ENCODE peak calls at places on chromosomes 4 and X, in four cellular contexts. U is CD8-positive, alpha-beta T cell; D is AG04450; W is body of pancreas. Y is an unnamed sample. For H3K27me3 and H3K9me3, the result is how much of the 10 kb centered on the place peaks cover.

GRCh38 chrX:101595739-101596419 is 21.9 kb downstream of the ARMCX6 start:
- DNase-seq in U (no peak), D (peak), W (peak), Y (peak)

GRCh38 chr4:53962516-53963225 is 101.7 kb downstream of the CHIC2 start:
- DNase-seq in U (no peak), D (peak), W (no peak), Y (no peak)

GRCh38 chr4:83320548-83320947 is 14.1 kb downstream of the HPSE start:
- DNase-seq in U (no peak), D (no peak), W (peak), Y (peak)

GRCh38 chrX:42149786-42150185 is 226.4 kb upstream of the CASK start:
- DNase-seq in U (no peak), D (no peak), W (no peak), Y (no peak)

GRCh38 chr4:68074397-68074796 is 55.3 kb downstream of the TMPRSS11F start:
- DNase-seq in U (no peak), D (no peak), W (no peak), Y (no peak)

GRCh38 chr4:45350438-45350837 is 624.1 kb upstream of the GNPDA2 start:
- DNase-seq in U (no peak), D (no peak), W (no peak), Y (no peak)

GRCh38 chr4:52001616-52002015 is 18.5 kb downstream of the LRRC66 start:
- DNase-seq in U (no peak), D (no peak), W (no peak), Y (no peak)

GRCh38 chr4:175087156-175087555 is 169.0 kb downstream of the ADAM29 start:
- DNase-seq in U (no peak), D (no peak), W (no peak), Y (no peak)

GRCh38 chr4:3615386-3616286 is 83.4 kb upstream of the LRPAP1 start:
- DNase-seq in U (no peak), D (no peak), W (no peak), Y (no peak)

GRCh38 chr4:113869743-113870375 is 108.3 kb upstream of the CAMK2D start:
- DNase-seq in U (no peak), D (no peak), W (no peak), Y (no peak)

GRCh38 chr4:42460043-42460442 is 62.8 kb downstream of the SHISA3 start:
- DNase-seq in U (no peak), D (no peak), W (peak), Y (no peak)

GRCh38 chr4:168907119-168907698 is 102.8 kb downstream of the CBR4 start:
- DNase-seq in U (no peak), D (no peak), W (no peak), Y (no peak)

GRCh38 chrX:19137064-19137463 is 14.8 kb upstream of the ADGRG2 start:
- DNase-seq in U (no peak), D (no peak), W (no peak), Y (no peak)

GRCh38 chrX:70454441-70455365 is 10.1 kb downstream of the DLG3 start:
- DNase-seq in U (peak), D (no peak), W (peak), Y (peak)

GRCh38 chrX:16484338-16484737 is 165.6 kb upstream of the S100G start:
- DNase-seq in U (peak), D (peak), W (no peak), Y (no peak)

GRCh38 chr4:178026999-178027398 is 584.8 kb upstream of the AGA start:
- DNase-seq in U (no peak), D (no peak), W (no peak), Y (no peak)

GRCh38 chr4:73721901-73722300 is 18.5 kb upstream of the CXCL8 start:
- DNase-seq in U (no peak), D (no peak), W (no peak), Y (no peak)

GRCh38 chr4:177484613-177485021 is 42.4 kb upstream of the AGA start:
- DNase-seq in U (no peak), D (peak), W (no peak), Y (no peak)

GRCh38 chr4:107120661-107121060 is 84.5 kb upstream of the DKK2 start:
- DNase-seq in U (no peak), D (no peak), W (no peak), Y (no peak)

GRCh38 chrX:389021-389441 is 2.3 kb upstream of the PPP2R3B start:
- DNase-seq in U (no peak), D (no peak), W (no peak), Y (no peak)

GRCh38 chr4:113445286-113445685 is 316.3 kb downstream of the CAMK2D start:
- DNase-seq in U (no peak), D (no peak), W (peak), Y (no peak)

GRCh38 chrX:132023896-132024386 is 839 bp downstream of the STK26 start:
- DNase-seq in U (peak), D (no peak), W (no peak), Y (peak)

GRCh38 chr4:84878541-84878940 is 87.9 kb downstream of the WDFY3 start:
- DNase-seq in U (no peak), D (no peak), W (no peak), Y (no peak)

GRCh38 chr4:136651278-136651667 is 881.0 kb downstream of the PCDH18 start:
- DNase-seq in U (no peak), D (no peak), W (no peak), Y (no peak)

GRCh38 chrX:43882294-43882681 is at the start of gene MAOB:
- DNase-seq in U (no peak), D (no peak), W (peak), Y (peak)

GRCh38 chr4:3233391-3234071 is 15.4 kb upstream of the MSANTD1 start:
- DNase-seq in U (no peak), D (no peak), W (peak), Y (no peak)

GRCh38 chr4:17168571-17168970 is 270.1 kb upstream of the LDB2 start:
- DNase-seq in U (no peak), D (peak), W (no peak), Y (no peak)

GRCh38 chr4:99825272-99825671 is 8.6 kb downstream of the DAPP1 start:
- DNase-seq in U (no peak), D (no peak), W (no peak), Y (no peak)

GRCh38 chrX:13938766-13939530 is 90.7 kb downstream of the GEMIN8 start:
- DNase-seq in U (no peak), D (no peak), W (no peak), Y (no peak)

GRCh38 chr4:149203256-149204001 is 612.2 kb downstream of the IQCM start:
- DNase-seq in U (no peak), D (no peak), W (no peak), Y (no peak)

GRCh38 chr4:73450398-73451004 is 14.5 kb downstream of the AFP start:
- DNase-seq in U (no peak), D (peak), W (peak), Y (no peak)

GRCh38 chrX:53184836-53185235 is 40.2 kb downstream of the KDM5C start:
- DNase-seq in U (no peak), D (no peak), W (no peak), Y (no peak)

GRCh38 chrX:33078273-33078672 is 133.1 kb downstream of the DMD start:
- DNase-seq in U (no peak), D (no peak), W (no peak), Y (no peak)

GRCh38 chr4:93394488-93395185 is 433.9 kb upstream of the ATOH1 start:
- DNase-seq in U (no peak), D (no peak), W (no peak), Y (no peak)

GRCh38 chr4:9940041-9940440 is 81.3 kb downstream of the SLC2A9 start:
- DNase-seq in U (no peak), D (no peak), W (no peak), Y (no peak)

GRCh38 chr4:186739802-186740434 is 16.3 kb upstream of the FAT1 start:
- DNase-seq in U (no peak), D (no peak), W (no peak), Y (no peak)

GRCh38 chrX:40172980-40173661 is 75.4 kb upstream of the BCOR start:
- DNase-seq in U (no peak), D (no peak), W (no peak), Y (peak)
- H3K4me3 ChIP-seq in U (peak), D (no peak), W (no peak), Y (peak)

DNA sequence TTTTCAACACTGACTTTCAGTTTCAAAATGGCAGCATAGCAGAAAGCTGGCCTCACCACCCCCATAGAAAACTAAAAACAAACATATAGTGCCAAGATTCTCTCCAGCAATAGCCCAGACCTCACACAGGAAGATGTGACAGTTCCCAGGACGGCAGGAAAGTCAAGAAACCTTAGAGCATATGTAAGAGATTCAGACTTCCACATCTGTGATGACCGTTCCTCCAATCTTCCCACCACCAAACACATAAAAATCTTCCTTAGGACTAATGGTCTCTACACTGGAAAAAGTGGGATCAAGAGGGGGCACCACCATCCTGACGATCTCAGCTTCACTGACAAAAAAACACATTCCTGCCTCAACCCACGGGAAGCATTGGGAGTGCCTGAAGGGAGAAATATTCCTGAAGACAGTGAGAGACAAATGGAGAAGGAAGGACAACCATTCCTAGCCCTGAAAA is 134.1 kb upstream of the CPXCR1 start:
- DNase-seq in U (no peak), D (no peak), W (no peak), Y (no peak)
- H3K27me3 ChIP-seq in U (under half), D (under half), W (under half), Y (under half)

GRCh38 chrX:155995476-155995875 is 2.0 kb upstream of the IL9R start:
- DNase-seq in U (no peak), D (no peak), W (no peak), Y (no peak)
- H3K9me3 ChIP-seq in U (under half), D (under half), W (under half), Y (under half)

GRCh38 chr4:188455353-188455752 is 316.1 kb downstream of the TRIML1 start:
- DNase-seq in U (no peak), D (no peak), W (no peak), Y (no peak)
- H3K4me3 ChIP-seq in U (no peak), D (no peak), W (no peak), Y (no peak)

GRCh38 chrX:72304877-72305276 is 837 bp downstream of the CITED1 start:
- DNase-seq in U (no peak), D (no peak), W (no peak), Y (no peak)
- H3K27me3 ChIP-seq in U (under half), D (half or more), W (under half), Y (under half)

GRCh38 chrX:11171956-11172355 is 60.8 kb downstream of the HCCS start:
- DNase-seq in U (no peak), D (no peak), W (no peak), Y (no peak)

GRCh38 chrX:11172413-11172812 is 61.3 kb downstream of the HCCS start:
- DNase-seq in U (no peak), D (no peak), W (no peak), Y (no peak)
- H3K9me3 ChIP-seq in U (under half), D (under half), W (under half), Y (under half)

GRCh38 chr4:126775485-126776106 is 857.2 kb upstream of the INTU start:
- DNase-seq in U (no peak), D (no peak), W (no peak), Y (no peak)
- H3K4me3 ChIP-seq in U (no peak), D (no peak), W (no peak), Y (no peak)

Y was measured in CD4-positive, CD25-positive, alpha-beta regulatory T cell.